ENCODE peak calls at places on chromosomes 5 and 9, in eight cellular contexts. One of them, this sample, is unnamed.

GRCh38 chr5:1382248-1382700 is 37.4 kb upstream of the CLPTM1L start:
- DNase-seq in CD8-positive, alpha-beta T cell: no peak
- DNase-seq in CD8-positive, alpha-beta memory T cell: no peak
- DNase-seq in A549: no peak
- DNase-seq in left lung: no peak
- DNase-seq in stomach: no peak
- DNase-seq in heart right ventricle: no peak
- DNase-seq in pancreas: no peak
- DNase-seq in this sample: no peak

GRCh38 chr5:176296-176823 is 14.9 kb upstream of the LRRC14B start:
- DNase-seq in pancreas: no peak
- DNase-seq in A549: no peak
- DNase-seq in CD8-positive, alpha-beta T cell: no peak
- DNase-seq in heart right ventricle: no peak
- DNase-seq in left lung: peak; percentile 41
- DNase-seq in CD8-positive, alpha-beta memory T cell: no peak
- DNase-seq in stomach: no peak
- DNase-seq in this sample: no peak

GRCh38 chr5:174159327-174160247 is 114.1 kb downstream of the NSG2 start:
- DNase-seq in A549: peak; percentile 76
- DNase-seq in stomach: no peak
- DNase-seq in CD8-positive, alpha-beta memory T cell: no peak
- DNase-seq in pancreas: no peak
- DNase-seq in left lung: no peak
- DNase-seq in CD8-positive, alpha-beta T cell: no peak
- DNase-seq in heart right ventricle: no peak
- DNase-seq in this sample: no peak

GRCh38 chr5:15255601-15256000 is 244.4 kb upstream of the FBXL7 start:
- DNase-seq in left lung: no peak
- DNase-seq in pancreas: no peak
- DNase-seq in A549: no peak
- DNase-seq in CD8-positive, alpha-beta memory T cell: no peak
- DNase-seq in CD8-positive, alpha-beta T cell: no peak
- DNase-seq in heart right ventricle: no peak
- DNase-seq in stomach: no peak
- DNase-seq in this sample: no peak

GRCh38 chr9:14593406-14593805 is 99.8 kb downstream of the ZDHHC21 start:
- DNase-seq in pancreas: no peak
- DNase-seq in CD8-positive, alpha-beta memory T cell: no peak
- DNase-seq in left lung: no peak
- DNase-seq in A549: no peak
- DNase-seq in CD8-positive, alpha-beta T cell: no peak
- DNase-seq in heart right ventricle: no peak
- DNase-seq in stomach: no peak
- DNase-seq in this sample: no peak

GRCh38 chr5:126631920-126632319 is 31.2 kb downstream of the PHAX start:
- DNase-seq in heart right ventricle: no peak
- DNase-seq in CD8-positive, alpha-beta memory T cell: no peak
- DNase-seq in stomach: no peak
- DNase-seq in CD8-positive, alpha-beta T cell: no peak
- DNase-seq in pancreas: no peak
- DNase-seq in A549: no peak
- DNase-seq in left lung: no peak
- DNase-seq in this sample: no peak

GRCh38 chr5:56829137-56829536 is 13.8 kb downstream of the MAP3K1 start:
- DNase-seq in CD8-positive, alpha-beta T cell: peak; percentile 68
- DNase-seq in CD8-positive, alpha-beta memory T cell: no peak
- DNase-seq in left lung: no peak
- DNase-seq in stomach: no peak
- DNase-seq in heart right ventricle: no peak
- DNase-seq in A549: no peak
- DNase-seq in pancreas: no peak
- DNase-seq in this sample: no peak

GRCh38 chr9:114606068-114606467 is 5.0 kb upstream of the TMEM268 start:
- DNase-seq in stomach: no peak
- DNase-seq in left lung: no peak
- DNase-seq in CD8-positive, alpha-beta T cell: no peak
- DNase-seq in CD8-positive, alpha-beta memory T cell: no peak
- DNase-seq in heart right ventricle: no peak
- DNase-seq in pancreas: no peak
- DNase-seq in A549: no peak
- DNase-seq in this sample: no peak

GRCh38 chr9:38227656-38228055 is 158.6 kb upstream of the SHB start:
- DNase-seq in pancreas: no peak
- DNase-seq in CD8-positive, alpha-beta T cell: peak; percentile 46
- DNase-seq in CD8-positive, alpha-beta memory T cell: no peak
- DNase-seq in A549: no peak
- DNase-seq in heart right ventricle: no peak
- DNase-seq in stomach: no peak
- DNase-seq in left lung: no peak
- DNase-seq in this sample: no peak

GRCh38 chr5:45109636-45110035 is 300.9 kb downstream of the MRPS30 start:
- DNase-seq in CD8-positive, alpha-beta T cell: no peak
- DNase-seq in A549: no peak
- DNase-seq in CD8-positive, alpha-beta memory T cell: no peak
- DNase-seq in stomach: no peak
- DNase-seq in left lung: no peak
- DNase-seq in pancreas: no peak
- DNase-seq in heart right ventricle: no peak
- DNase-seq in this sample: no peak

GRCh38 chr9:107847977-107848376 is 358.4 kb upstream of the KLF4 start:
- DNase-seq in left lung: no peak
- DNase-seq in stomach: no peak
- DNase-seq in CD8-positive, alpha-beta T cell: no peak
- DNase-seq in A549: no peak
- DNase-seq in heart right ventricle: no peak
- DNase-seq in pancreas: no peak
- DNase-seq in CD8-positive, alpha-beta memory T cell: no peak
- DNase-seq in this sample: no peak

GRCh38 chr9:98980291-98980690 is 36.6 kb downstream of the COL15A1 start:
- DNase-seq in heart right ventricle: no peak
- DNase-seq in CD8-positive, alpha-beta memory T cell: no peak
- DNase-seq in A549: no peak
- DNase-seq in CD8-positive, alpha-beta T cell: no peak
- DNase-seq in stomach: no peak
- DNase-seq in left lung: no peak
- DNase-seq in pancreas: no peak
- DNase-seq in this sample: no peak

GRCh38 chr5:149397530-149397929 is 18.4 kb upstream of the IL17B start:
- DNase-seq in A549: peak; percentile 52
- DNase-seq in CD8-positive, alpha-beta memory T cell: no peak
- DNase-seq in heart right ventricle: no peak
- DNase-seq in CD8-positive, alpha-beta T cell: no peak
- DNase-seq in pancreas: no peak
- DNase-seq in left lung: no peak
- DNase-seq in stomach: no peak
- DNase-seq in this sample: no peak

GRCh38 chr5:137580030-137580429 is 80.9 kb upstream of the SPOCK1 start:
- DNase-seq in heart right ventricle: no peak
- DNase-seq in CD8-positive, alpha-beta memory T cell: no peak
- DNase-seq in left lung: no peak
- DNase-seq in A549: no peak
- DNase-seq in CD8-positive, alpha-beta T cell: no peak
- DNase-seq in stomach: no peak
- DNase-seq in pancreas: no peak
- DNase-seq in this sample: no peak

GRCh38 chr9:109556061-109556460 is 58.0 kb upstream of the PTPN3 start:
- DNase-seq in left lung: no peak
- DNase-seq in stomach: no peak
- DNase-seq in heart right ventricle: no peak
- DNase-seq in pancreas: no peak
- DNase-seq in CD8-positive, alpha-beta memory T cell: no peak
- DNase-seq in A549: no peak
- DNase-seq in CD8-positive, alpha-beta T cell: no peak
- DNase-seq in this sample: no peak

GRCh38 chr9:104608336-104608735 is 2.9 kb upstream of the OR13C2 start:
- DNase-seq in left lung: no peak
- DNase-seq in stomach: no peak
- DNase-seq in pancreas: no peak
- DNase-seq in CD8-positive, alpha-beta T cell: no peak
- DNase-seq in CD8-positive, alpha-beta memory T cell: no peak
- DNase-seq in heart right ventricle: no peak
- DNase-seq in A549: no peak
- DNase-seq in this sample: no peak

GRCh38 chr9:105281272-105281671 is 36.8 kb downstream of the SLC44A1 start:
- DNase-seq in A549: no peak
- DNase-seq in pancreas: no peak
- DNase-seq in heart right ventricle: no peak
- DNase-seq in left lung: no peak
- DNase-seq in CD8-positive, alpha-beta memory T cell: no peak
- DNase-seq in stomach: no peak
- DNase-seq in CD8-positive, alpha-beta T cell: no peak
- DNase-seq in this sample: no peak

GRCh38 chr5:170252109-170252508 is 19.3 kb downstream of the C5orf58 start:
- DNase-seq in A549: no peak
- DNase-seq in CD8-positive, alpha-beta memory T cell: no peak
- DNase-seq in CD8-positive, alpha-beta T cell: peak; percentile 14
- DNase-seq in pancreas: no peak
- DNase-seq in left lung: no peak
- DNase-seq in stomach: no peak
- DNase-seq in heart right ventricle: no peak
- DNase-seq in this sample: no peak
- H3K4me3 ChIP-seq in A549: no peak overlapping the region
- H3K4me3 ChIP-seq in CD8-positive, alpha-beta memory T cell: no peak overlapping the region
- H3K4me3 ChIP-seq in CD8-positive, alpha-beta T cell: no peak overlapping the region
- H3K4me3 ChIP-seq in pancreas: no peak overlapping the region
- H3K4me3 ChIP-seq in left lung: no peak overlapping the region
- H3K4me3 ChIP-seq in stomach: no peak overlapping the region
- H3K4me3 ChIP-seq in heart right ventricle: no peak overlapping the region
- H3K4me3 ChIP-seq in this sample: no peak overlapping the region

DNA sequence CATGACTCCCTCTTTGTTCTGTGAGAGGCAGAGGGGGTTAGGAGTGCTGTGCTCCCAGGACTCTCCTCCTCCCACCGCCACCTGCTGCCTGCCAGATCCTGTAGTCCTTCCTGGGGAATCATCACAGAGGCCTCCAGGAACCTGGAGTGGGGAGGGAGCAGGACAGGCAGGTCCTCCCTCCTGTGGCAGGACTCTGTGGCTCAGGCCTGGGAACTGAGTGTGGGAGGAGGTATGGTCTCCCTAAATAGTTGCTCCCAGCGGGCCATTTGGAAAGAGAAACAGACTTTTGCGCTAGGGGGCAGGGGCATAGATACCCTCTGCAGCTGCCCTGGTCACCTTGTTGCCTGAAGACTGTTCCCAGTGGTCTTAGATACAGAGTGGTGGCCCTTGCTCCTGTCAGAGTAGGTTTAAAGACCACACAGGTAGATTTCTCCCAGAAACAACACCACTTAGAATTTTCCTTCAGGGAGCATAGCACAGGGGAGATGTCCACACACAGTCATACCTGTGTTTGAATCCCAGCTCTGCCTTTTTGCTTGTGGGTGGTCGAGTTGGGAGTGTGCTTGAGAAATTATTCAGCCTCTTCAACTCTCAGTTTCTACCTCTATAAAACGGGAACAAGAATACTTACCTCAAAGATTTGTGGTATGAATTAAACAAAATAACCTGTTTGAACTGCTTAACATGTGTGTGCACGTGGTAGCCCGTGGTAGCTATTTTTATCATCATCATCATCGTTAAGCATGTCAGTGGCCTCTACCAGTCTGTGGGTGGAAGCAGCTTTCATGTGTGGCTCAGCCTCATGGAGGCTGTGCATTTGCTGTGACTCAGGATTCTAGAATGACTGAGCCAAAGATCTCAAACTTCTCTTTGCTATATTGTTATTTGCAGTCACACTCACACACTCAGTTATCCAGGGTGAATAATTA is 55.8 kb downstream of the SLC22A5 start:
- DNase-seq in CD8-positive, alpha-beta memory T cell: peak; percentile 89
- DNase-seq in heart right ventricle: no peak
- DNase-seq in pancreas: no peak
- DNase-seq in left lung: no peak
- DNase-seq in stomach: no peak
- DNase-seq in A549: no peak
- DNase-seq in CD8-positive, alpha-beta T cell: peak; percentile 84
- DNase-seq in this sample: peak; percentile 56
- H3K4me1 ChIP-seq in CD8-positive, alpha-beta memory T cell: peaks cover 100% of the 10 kb centered on the region
- H3K4me1 ChIP-seq in heart right ventricle: peaks cover 100% of the 10 kb centered on the region
- H3K4me1 ChIP-seq in pancreas: peaks cover 68% of the 10 kb centered on the region
- H3K4me1 ChIP-seq in left lung: peaks cover 57% of the 10 kb centered on the region
- H3K4me1 ChIP-seq in stomach: peaks cover 97% of the 10 kb centered on the region
- H3K4me1 ChIP-seq in A549: peaks cover 60% of the 10 kb centered on the region
- H3K4me1 ChIP-seq in CD8-positive, alpha-beta T cell: peaks cover 99% of the 10 kb centered on the region
- H3K4me1 ChIP-seq in this sample: peaks cover 99% of the 10 kb centered on the region

GRCh38 chr5:54523534-54523933 is 6.0 kb downstream of the SNX18 start:
- DNase-seq in CD8-positive, alpha-beta memory T cell: no peak
- DNase-seq in A549: no peak
- DNase-seq in left lung: no peak
- DNase-seq in pancreas: no peak
- DNase-seq in CD8-positive, alpha-beta T cell: no peak
- DNase-seq in heart right ventricle: no peak
- DNase-seq in stomach: no peak
- DNase-seq in this sample: no peak

GRCh38 chr5:54520438-54520846 is 2.9 kb downstream of the SNX18 start:
- DNase-seq in heart right ventricle: peak; percentile 30
- DNase-seq in left lung: no peak
- DNase-seq in A549: no peak
- DNase-seq in CD8-positive, alpha-beta T cell: no peak
- DNase-seq in stomach: peak; percentile 37
- DNase-seq in pancreas: peak; percentile 44
- DNase-seq in CD8-positive, alpha-beta memory T cell: no peak
- DNase-seq in this sample: peak; percentile 30

GRCh38 chr5:54520940-54521339 is 3.4 kb downstream of the SNX18 start:
- DNase-seq in pancreas: no peak
- DNase-seq in A549: no peak
- DNase-seq in heart right ventricle: no peak
- DNase-seq in left lung: no peak
- DNase-seq in stomach: no peak
- DNase-seq in CD8-positive, alpha-beta T cell: no peak
- DNase-seq in CD8-positive, alpha-beta memory T cell: no peak
- DNase-seq in this sample: no peak

GRCh38 chr5:54524082-54524481 is 6.5 kb downstream of the SNX18 start:
- DNase-seq in heart right ventricle: no peak
- DNase-seq in CD8-positive, alpha-beta T cell: no peak
- DNase-seq in pancreas: no peak
- DNase-seq in stomach: no peak
- DNase-seq in left lung: no peak
- DNase-seq in A549: no peak
- DNase-seq in CD8-positive, alpha-beta memory T cell: no peak
- DNase-seq in this sample: no peak

DNA sequence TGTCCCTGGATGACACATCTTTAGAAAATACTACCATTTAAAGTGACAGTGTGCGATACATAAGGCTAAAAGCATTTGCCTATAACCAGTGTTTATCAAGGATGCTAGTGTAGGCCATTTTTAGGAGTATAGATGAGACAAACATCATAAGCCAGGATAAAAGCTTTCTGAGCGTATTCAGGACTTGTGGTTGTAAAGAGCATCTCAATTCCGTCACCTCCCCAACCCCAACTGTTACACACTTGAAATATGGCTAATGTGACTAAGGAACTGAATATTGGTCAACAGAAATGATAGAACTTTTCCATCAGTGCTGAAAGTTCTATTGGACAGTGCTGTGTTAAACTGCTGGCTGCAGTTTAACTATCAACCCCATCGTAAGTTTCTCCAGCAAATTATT is 4.5 kb downstream of the SNX18 start:
- DNase-seq in left lung: no peak
- DNase-seq in stomach: no peak
- DNase-seq in A549: no peak
- DNase-seq in pancreas: no peak
- DNase-seq in heart right ventricle: no peak
- DNase-seq in CD8-positive, alpha-beta T cell: no peak
- DNase-seq in CD8-positive, alpha-beta memory T cell: no peak
- DNase-seq in this sample: no peak
- H3K4me3 ChIP-seq in left lung: no peak overlapping the region
- H3K4me3 ChIP-seq in stomach: peak overlapping the region; percentile 100
- H3K4me3 ChIP-seq in A549: no peak overlapping the region
- H3K4me3 ChIP-seq in pancreas: peak overlapping the region; percentile 88
- H3K4me3 ChIP-seq in heart right ventricle: peak overlapping the region; percentile 98
- H3K4me3 ChIP-seq in CD8-positive, alpha-beta T cell: no peak overlapping the region
- H3K4me3 ChIP-seq in CD8-positive, alpha-beta memory T cell: no peak overlapping the region
- H3K4me3 ChIP-seq in this sample: no peak overlapping the region

GRCh38 chr9:127788337-127789011 is 2.6 kb downstream of the CDK9 start:
- DNase-seq in left lung: no peak
- DNase-seq in CD8-positive, alpha-beta T cell: no peak
- DNase-seq in stomach: no peak
- DNase-seq in pancreas: peak; percentile 87
- DNase-seq in CD8-positive, alpha-beta memory T cell: no peak
- DNase-seq in heart right ventricle: no peak
- DNase-seq in A549: no peak
- DNase-seq in this sample: no peak
- H3K4me1 ChIP-seq in left lung: peaks cover 12% of the 10 kb centered on the region
- H3K4me1 ChIP-seq in CD8-positive, alpha-beta T cell: peaks cover 35% of the 10 kb centered on the region
- H3K4me1 ChIP-seq in stomach: peaks cover 52% of the 10 kb centered on the region
- H3K4me1 ChIP-seq in pancreas: peaks cover 32% of the 10 kb centered on the region
- H3K4me1 ChIP-seq in CD8-positive, alpha-beta memory T cell: peaks cover 29% of the 10 kb centered on the region
- H3K4me1 ChIP-seq in heart right ventricle: peaks cover 70% of the 10 kb centered on the region
- H3K4me1 ChIP-seq in A549: peaks cover 19% of the 10 kb centered on the region
- H3K4me1 ChIP-seq in this sample: peaks cover 25% of the 10 kb centered on the region